ENCODE peak calls at places on chromosomes 13 and 19, in seven cellular contexts. One of them, this sample, is unnamed.

GRCh38 chr13:61286148-61286745 is 129.4 kb downstream of the PCDH20 start:
- DNase-seq in uterus: no peak
- DNase-seq in tibial artery: no peak
- DNase-seq in coronary artery: no peak
- DNase-seq in CD8-positive, alpha-beta T cell: no peak
- DNase-seq in IMR-90: no peak
- DNase-seq in neural progenitor cell: peak
- DNase-seq in this sample: no peak

GRCh38 chr13:65293530-65294198 is 1936.5 kb downstream of the PCDH9 start:
- DNase-seq in uterus: no peak
- DNase-seq in IMR-90: no peak
- DNase-seq in neural progenitor cell: no peak
- DNase-seq in CD8-positive, alpha-beta T cell: no peak
- DNase-seq in coronary artery: no peak
- DNase-seq in tibial artery: no peak
- DNase-seq in this sample: no peak

GRCh38 chr13:37617162-37617561 is 18.6 kb upstream of the POSTN start:
- DNase-seq in uterus: no peak
- DNase-seq in CD8-positive, alpha-beta T cell: no peak
- DNase-seq in coronary artery: no peak
- DNase-seq in tibial artery: no peak
- DNase-seq in IMR-90: peak
- DNase-seq in neural progenitor cell: no peak
- DNase-seq in this sample: peak

GRCh38 chr13:30796132-30796832 is 60.9 kb downstream of the ALOX5AP start:
- DNase-seq in CD8-positive, alpha-beta T cell: no peak
- DNase-seq in neural progenitor cell: no peak
- DNase-seq in IMR-90: peak
- DNase-seq in tibial artery: no peak
- DNase-seq in coronary artery: no peak
- DNase-seq in uterus: no peak
- DNase-seq in this sample: peak

GRCh38 chr19:16589917-16590316 is 17.7 kb upstream of the SLC35E1 start:
- DNase-seq in CD8-positive, alpha-beta T cell: no peak
- DNase-seq in coronary artery: no peak
- DNase-seq in IMR-90: no peak
- DNase-seq in tibial artery: no peak
- DNase-seq in uterus: no peak
- DNase-seq in neural progenitor cell: no peak
- DNase-seq in this sample: no peak

GRCh38 chr13:98546402-98546801 is 30.5 kb downstream of the STK24 start:
- DNase-seq in CD8-positive, alpha-beta T cell: no peak
- DNase-seq in uterus: no peak
- DNase-seq in tibial artery: no peak
- DNase-seq in neural progenitor cell: no peak
- DNase-seq in IMR-90: no peak
- DNase-seq in coronary artery: no peak
- DNase-seq in this sample: no peak

GRCh38 chr13:55087085-55087484 is 2053.6 kb upstream of the PRR20A start:
- DNase-seq in IMR-90: no peak
- DNase-seq in uterus: no peak
- DNase-seq in coronary artery: no peak
- DNase-seq in CD8-positive, alpha-beta T cell: no peak
- DNase-seq in neural progenitor cell: no peak
- DNase-seq in tibial artery: no peak
- DNase-seq in this sample: no peak

GRCh38 chr13:113425931-113426590 is 27.2 kb downstream of the ADPRHL1 start:
- DNase-seq in CD8-positive, alpha-beta T cell: no peak
- DNase-seq in coronary artery: no peak
- DNase-seq in uterus: no peak
- DNase-seq in neural progenitor cell: peak
- DNase-seq in tibial artery: no peak
- DNase-seq in IMR-90: no peak
- DNase-seq in this sample: no peak

GRCh38 chr13:107585466-107585865 is 629.9 kb downstream of the LIG4 start:
- DNase-seq in uterus: no peak
- DNase-seq in tibial artery: no peak
- DNase-seq in neural progenitor cell: no peak
- DNase-seq in CD8-positive, alpha-beta T cell: no peak
- DNase-seq in coronary artery: no peak
- DNase-seq in IMR-90: peak
- DNase-seq in this sample: no peak

GRCh38 chr19:40510526-40511115 is 43.8 kb downstream of the SPTBN4 start:
- DNase-seq in tibial artery: no peak
- DNase-seq in IMR-90: peak
- DNase-seq in CD8-positive, alpha-beta T cell: no peak
- DNase-seq in uterus: no peak
- DNase-seq in coronary artery: no peak
- DNase-seq in neural progenitor cell: no peak
- DNase-seq in this sample: no peak

GRCh38 chr13:94829201-94829600 is 116.9 kb upstream of the SOX21 start:
- DNase-seq in IMR-90: no peak
- DNase-seq in uterus: no peak
- DNase-seq in coronary artery: no peak
- DNase-seq in neural progenitor cell: peak
- DNase-seq in tibial artery: no peak
- DNase-seq in CD8-positive, alpha-beta T cell: no peak
- DNase-seq in this sample: no peak

GRCh38 chr19:10001899-10002298 is 8.4 kb downstream of the COL5A3 start:
- DNase-seq in coronary artery: no peak
- DNase-seq in neural progenitor cell: peak
- DNase-seq in uterus: no peak
- DNase-seq in IMR-90: no peak
- DNase-seq in CD8-positive, alpha-beta T cell: no peak
- DNase-seq in tibial artery: no peak
- DNase-seq in this sample: no peak

GRCh38 chr19:47445937-47446402 is 25.7 kb downstream of the SLC8A2 start:
- DNase-seq in CD8-positive, alpha-beta T cell: peak
- DNase-seq in IMR-90: no peak
- DNase-seq in neural progenitor cell: peak
- DNase-seq in coronary artery: no peak
- DNase-seq in tibial artery: no peak
- DNase-seq in uterus: peak
- DNase-seq in this sample: no peak

GRCh38 chr13:113833111-113833830 is 30.6 kb downstream of the GAS6 start:
- DNase-seq in IMR-90: no peak
- DNase-seq in uterus: no peak
- DNase-seq in neural progenitor cell: no peak
- DNase-seq in CD8-positive, alpha-beta T cell: no peak
- DNase-seq in tibial artery: no peak
- DNase-seq in coronary artery: no peak
- DNase-seq in this sample: no peak

GRCh38 chr19:48053076-48053475 is 9.2 kb upstream of the CABP5 start:
- DNase-seq in tibial artery: no peak
- DNase-seq in coronary artery: no peak
- DNase-seq in neural progenitor cell: no peak
- DNase-seq in uterus: no peak
- DNase-seq in IMR-90: no peak
- DNase-seq in CD8-positive, alpha-beta T cell: no peak
- DNase-seq in this sample: no peak

GRCh38 chr19:7925171-7925837 is 631 bp downstream of the CTXN1 start:
- DNase-seq in coronary artery: no peak
- DNase-seq in CD8-positive, alpha-beta T cell: peak
- DNase-seq in neural progenitor cell: peak
- DNase-seq in IMR-90: peak
- DNase-seq in uterus: peak
- DNase-seq in tibial artery: peak
- DNase-seq in this sample: peak

GRCh38 chr13:28408235-28408848 is 86.6 kb downstream of the FLT1 start:
- DNase-seq in neural progenitor cell: no peak
- DNase-seq in IMR-90: no peak
- DNase-seq in uterus: peak
- DNase-seq in CD8-positive, alpha-beta T cell: no peak
- DNase-seq in coronary artery: no peak
- DNase-seq in tibial artery: no peak
- DNase-seq in this sample: peak

DNA sequence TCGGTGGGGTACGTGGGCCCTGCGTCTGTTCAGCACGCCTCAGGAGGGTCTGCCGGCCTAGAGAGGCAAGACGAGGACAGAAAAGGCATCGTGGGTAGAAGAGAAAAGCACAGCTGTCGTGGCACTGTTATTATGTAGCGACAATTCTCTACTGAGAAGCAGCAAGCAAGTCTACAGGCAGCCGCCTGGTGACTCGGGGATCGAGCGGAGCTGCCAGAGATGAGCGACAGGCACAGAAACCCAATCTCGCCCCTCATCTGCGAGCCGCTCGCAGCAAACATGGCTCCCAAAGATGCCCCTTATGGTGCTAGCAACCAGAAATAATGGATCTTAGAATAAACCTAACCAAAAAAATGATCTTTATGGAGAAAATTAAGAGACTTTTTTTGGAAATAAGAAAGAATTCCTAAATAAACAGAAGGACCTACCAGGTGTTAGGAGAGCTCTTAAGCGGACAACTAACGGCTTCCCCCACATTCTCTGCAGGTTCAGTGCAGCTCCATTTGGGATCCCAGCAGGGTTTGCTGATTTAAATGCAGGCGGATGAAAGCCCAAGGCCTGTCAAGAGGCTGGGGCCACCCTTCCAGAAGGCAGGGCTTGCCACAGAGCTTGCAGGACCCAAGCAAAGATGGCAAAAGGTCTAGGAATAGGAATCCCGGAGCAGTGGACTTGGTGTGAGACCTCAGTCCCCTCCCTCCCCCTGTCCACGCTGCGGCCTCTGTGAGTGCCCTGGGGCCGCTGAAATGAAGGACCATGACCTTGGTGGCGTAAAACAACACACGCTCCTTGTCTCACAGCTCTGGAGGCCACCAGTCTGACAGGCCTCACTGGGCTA is 152.6 kb downstream of the KDM4B start:
- DNase-seq in uterus: no peak
- DNase-seq in coronary artery: no peak
- DNase-seq in tibial artery: no peak
- DNase-seq in CD8-positive, alpha-beta T cell: no peak
- DNase-seq in neural progenitor cell: no peak
- DNase-seq in IMR-90: no peak
- DNase-seq in this sample: no peak
- H3K27ac ChIP-seq in uterus: no peak
- H3K27ac ChIP-seq in coronary artery: no peak
- H3K27ac ChIP-seq in tibial artery: no peak
- H3K27ac ChIP-seq in CD8-positive, alpha-beta T cell: no peak
- H3K27ac ChIP-seq in neural progenitor cell: peak
- H3K27ac ChIP-seq in IMR-90: no peak
- H3K27ac ChIP-seq in this sample: no peak

DNA sequence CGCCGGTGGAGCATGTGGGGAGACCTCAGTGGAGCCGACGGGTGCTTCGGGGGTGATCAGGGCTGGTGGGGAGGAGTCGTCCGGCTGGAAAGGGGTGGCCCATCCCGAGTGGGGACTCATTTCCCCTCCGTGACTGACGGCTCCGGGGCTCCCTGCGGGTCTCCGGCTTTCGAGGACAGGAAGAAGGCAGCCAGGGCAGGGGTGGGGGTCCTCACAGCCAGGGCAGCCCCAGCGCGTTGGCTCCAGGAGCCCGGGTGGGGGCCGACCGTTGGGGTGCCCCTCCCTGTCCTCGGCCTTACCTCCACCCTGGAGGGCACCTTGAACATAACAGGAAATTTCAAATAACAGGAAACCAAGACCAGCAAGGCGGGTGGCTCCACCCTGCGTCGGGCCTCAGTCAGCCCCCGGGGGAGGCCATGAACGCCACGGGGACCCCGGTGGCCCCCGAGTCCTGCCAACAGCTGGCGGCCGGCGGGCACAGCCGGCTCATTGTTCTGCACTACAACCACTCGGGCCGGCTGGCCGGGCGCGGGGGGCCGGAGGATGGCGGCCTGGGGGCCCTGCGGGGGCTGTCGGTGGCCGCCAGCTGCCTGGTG is at the start of gene S1PR4:
- DNase-seq in CD8-positive, alpha-beta T cell: peak
- DNase-seq in tibial artery: no peak
- DNase-seq in coronary artery: no peak
- DNase-seq in uterus: no peak
- DNase-seq in neural progenitor cell: no peak
- DNase-seq in IMR-90: no peak
- DNase-seq in this sample: no peak
- H3K27ac ChIP-seq in CD8-positive, alpha-beta T cell: peak
- H3K27ac ChIP-seq in tibial artery: no peak
- H3K27ac ChIP-seq in coronary artery: peak
- H3K27ac ChIP-seq in uterus: no peak
- H3K27ac ChIP-seq in neural progenitor cell: no peak
- H3K27ac ChIP-seq in IMR-90: no peak
- H3K27ac ChIP-seq in this sample: no peak

GRCh38 chr13:53466576-53466975 is 438.0 kb downstream of the OLFM4 start:
- DNase-seq in CD8-positive, alpha-beta T cell: no peak
- DNase-seq in tibial artery: no peak
- DNase-seq in IMR-90: no peak
- DNase-seq in uterus: no peak
- DNase-seq in neural progenitor cell: no peak
- DNase-seq in coronary artery: no peak
- DNase-seq in this sample: no peak

DNA sequence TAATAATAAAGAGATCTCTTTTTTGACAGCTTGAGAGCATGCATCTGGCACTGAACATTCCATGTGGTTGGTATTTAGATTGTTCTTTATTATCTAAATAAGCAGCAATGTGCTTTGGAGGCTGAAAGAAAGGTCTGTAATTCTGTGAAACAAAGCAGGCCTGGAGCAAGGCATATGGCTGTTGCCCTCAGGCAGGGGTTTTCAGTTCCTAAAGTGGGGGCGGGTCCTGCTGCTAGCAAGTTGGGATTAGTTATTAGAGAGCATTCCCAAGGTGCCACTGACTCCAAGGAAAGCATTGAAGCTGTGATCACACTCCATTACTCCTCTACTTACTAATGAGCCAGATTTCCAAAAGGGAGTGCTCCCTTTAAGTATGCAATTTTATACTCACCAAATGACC is 432.2 kb downstream of the OLFM4 start:
- DNase-seq in coronary artery: no peak
- DNase-seq in uterus: no peak
- DNase-seq in tibial artery: no peak
- DNase-seq in neural progenitor cell: peak
- DNase-seq in CD8-positive, alpha-beta T cell: no peak
- DNase-seq in IMR-90: no peak
- DNase-seq in this sample: no peak
- H3K27ac ChIP-seq in coronary artery: no peak
- H3K27ac ChIP-seq in uterus: no peak
- H3K27ac ChIP-seq in tibial artery: no peak
- H3K27ac ChIP-seq in neural progenitor cell: no peak
- H3K27ac ChIP-seq in CD8-positive, alpha-beta T cell: no peak
- H3K27ac ChIP-seq in IMR-90: no peak
- H3K27ac ChIP-seq in this sample: no peak

DNA sequence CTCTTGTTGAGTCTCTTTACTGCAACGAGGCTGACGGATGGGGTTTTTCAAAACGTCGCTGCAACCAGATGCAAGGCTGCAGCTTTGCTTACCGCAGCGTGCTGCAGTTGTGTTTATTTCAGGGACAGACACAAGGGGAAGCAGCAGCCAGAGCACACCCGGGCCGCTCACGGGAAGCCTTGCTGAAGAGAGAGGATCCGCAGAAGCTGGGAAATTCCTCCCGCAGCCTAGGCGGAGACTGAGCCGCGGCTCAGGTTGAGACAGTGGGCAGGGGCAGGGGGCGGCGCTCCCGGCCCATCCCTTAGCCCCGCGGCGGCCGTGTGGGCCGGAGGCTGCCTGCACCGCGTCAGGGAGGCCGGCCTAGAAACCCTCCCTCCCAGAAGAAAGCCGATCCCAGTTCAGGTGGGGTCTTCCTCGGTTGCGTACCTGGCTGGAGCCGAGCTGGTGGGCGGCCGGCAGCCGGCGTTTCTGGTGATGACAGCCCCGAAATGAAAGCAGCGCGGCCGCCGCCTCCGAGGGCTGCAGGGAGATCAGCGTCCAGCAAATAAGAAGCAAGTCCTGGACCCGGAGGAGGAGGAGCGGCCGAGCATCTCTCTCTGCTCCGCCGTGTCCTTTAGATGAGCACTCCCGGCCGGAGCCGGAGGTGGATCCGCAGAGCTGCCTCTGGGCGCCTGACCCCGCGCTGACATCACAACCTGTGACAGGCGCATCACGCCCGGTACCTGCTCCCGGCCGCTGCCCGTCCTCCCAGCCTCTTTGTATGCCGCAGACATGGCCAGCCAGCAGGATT is at the start of gene FRY:
- DNase-seq in coronary artery: peak
- DNase-seq in IMR-90: peak
- DNase-seq in CD8-positive, alpha-beta T cell: peak
- DNase-seq in uterus: peak
- DNase-seq in neural progenitor cell: peak
- DNase-seq in tibial artery: peak
- DNase-seq in this sample: peak
- H3K27ac ChIP-seq in coronary artery: peak
- H3K27ac ChIP-seq in IMR-90: peak
- H3K27ac ChIP-seq in CD8-positive, alpha-beta T cell: no peak
- H3K27ac ChIP-seq in uterus: peak
- H3K27ac ChIP-seq in neural progenitor cell: peak
- H3K27ac ChIP-seq in tibial artery: peak
- H3K27ac ChIP-seq in this sample: no peak